ENCODE peak calls at places on chromosomes 6 and 20, in nine cellular contexts. U, K, S, Z, C, F, B, N and D are unnamed samples. For H3K4me1, the result is how much of the 10 kb centered on the place peaks cover.

GRCh38 chr20:21523398-21523868 is 9.6 kb upstream of the NKX2-2 start:
- DNase-seq in U (no peak), K (no peak), S (no peak), Z (no peak), C (no peak), F (no peak), B (no peak), N (no peak), D (no peak)

GRCh38 chr6:38593419-38593818 is 46.3 kb downstream of the BTBD9 start:
- DNase-seq in U (no peak), K (no peak), S (no peak), Z (no peak), C (no peak), F (no peak), B (no peak), N (no peak), D (no peak)

GRCh38 chr6:331622-332521 is 39.6 kb downstream of the DUSP22 start:
- DNase-seq in U (no peak), K (no peak), S (no peak), Z (no peak), C (peak), F (no peak), B (no peak), N (no peak), D (peak)

GRCh38 chr6:142680308-142680707 is 264.7 kb downstream of the HIVEP2 start:
- DNase-seq in U (no peak), K (no peak), S (no peak), Z (no peak), C (peak), F (no peak), B (no peak), N (no peak), D (no peak)

GRCh38 chr6:49406241-49406970 is 56.6 kb downstream of the MMUT start:
- DNase-seq in U (no peak), K (no peak), S (peak), Z (no peak), C (no peak), F (no peak), B (no peak), N (no peak), D (no peak)

GRCh38 chr20:33868042-33868441 is 56.9 kb downstream of the CHMP4B start:
- DNase-seq in U (no peak), K (no peak), S (no peak), Z (no peak), C (no peak), F (no peak), B (no peak), N (no peak), D (no peak)

GRCh38 chr6:145668844-145669243 is 66.5 kb downstream of the EPM2A start:
- DNase-seq in U (no peak), K (no peak), S (no peak), Z (no peak), C (no peak), F (no peak), B (no peak), N (no peak), D (no peak)

GRCh38 chr6:2803731-2804429 is 37.8 kb downstream of the SERPINB1 start:
- DNase-seq in U (no peak), K (no peak), S (no peak), Z (no peak), C (no peak), F (no peak), B (no peak), N (no peak), D (no peak)

GRCh38 chr20:63140683-63141433 is 75.1 kb downstream of the YTHDF1 start:
- DNase-seq in U (no peak), K (no peak), S (no peak), Z (no peak), C (peak), F (no peak), B (no peak), N (no peak), D (peak)

GRCh38 chr20:18224968-18225568 is 63.3 kb upstream of the ZNF133 start:
- DNase-seq in U (peak), K (peak), S (peak), Z (peak), C (peak), F (no peak), B (no peak), N (peak), D (no peak)

GRCh38 chr20:50172347-50173013 is 18.1 kb upstream of the CEBPB start:
- DNase-seq in U (no peak), K (peak), S (peak), Z (peak), C (peak), F (peak), B (peak), N (no peak), D (peak)

GRCh38 chr20:35698298-35699126 is 640 bp downstream of the NFS1 start:
- DNase-seq in U (peak), K (no peak), S (peak), Z (peak), C (no peak), F (no peak), B (peak), N (no peak), D (no peak)

GRCh38 chr6:157823523-157824370 is 701 bp downstream of the SNX9 start:
- DNase-seq in U (peak), K (peak), S (peak), Z (peak), C (peak), F (peak), B (peak), N (no peak), D (peak)

GRCh38 chr6:89948876-89949275 is 54.6 kb downstream of the GJA10 start:
- DNase-seq in U (no peak), K (no peak), S (no peak), Z (no peak), C (no peak), F (no peak), B (no peak), N (no peak), D (no peak)

GRCh38 chr6:144749263-144749662 is 464.1 kb downstream of the UTRN start:
- DNase-seq in U (no peak), K (no peak), S (no peak), Z (no peak), C (no peak), F (no peak), B (no peak), N (no peak), D (no peak)

GRCh38 chr6:33108307-33108706 is 32.5 kb downstream of the HLA-DPB1 start:
- DNase-seq in U (no peak), K (no peak), S (no peak), Z (no peak), C (no peak), F (no peak), B (no peak), N (no peak), D (no peak)

GRCh38 chr6:83884523-83884922 is 25.0 kb downstream of the CYB5R4 start:
- DNase-seq in U (no peak), K (no peak), S (peak), Z (peak), C (no peak), F (no peak), B (peak), N (no peak), D (no peak)

GRCh38 chr6:60670036-60670435 is 1616.0 kb downstream of the KHDRBS2 start:
- DNase-seq in U (no peak), K (no peak), S (no peak), Z (no peak), C (no peak), F (no peak), B (no peak), N (no peak), D (no peak)

GRCh38 chr6:45272626-45273025 is 55.5 kb upstream of the RUNX2 start:
- DNase-seq in U (no peak), K (no peak), S (no peak), Z (no peak), C (no peak), F (no peak), B (no peak), N (no peak), D (no peak)

GRCh38 chr6:81911446-81911845 is 159.0 kb upstream of the TENT5A start:
- DNase-seq in U (no peak), K (no peak), S (no peak), Z (no peak), C (no peak), F (no peak), B (no peak), N (no peak), D (no peak)

GRCh38 chr6:73076211-73076610 is 149.1 kb downstream of the KHDC1L start:
- DNase-seq in U (no peak), K (no peak), S (no peak), Z (no peak), C (no peak), F (no peak), B (no peak), N (no peak), D (no peak)

GRCh38 chr20:31549513-31549880 is 35.3 kb downstream of the HM13 start:
- DNase-seq in U (no peak), K (no peak), S (no peak), Z (no peak), C (no peak), F (no peak), B (peak), N (no peak), D (no peak)

GRCh38 chr6:155706806-155707205 is 251.2 kb upstream of the NOX3 start:
- DNase-seq in U (no peak), K (no peak), S (no peak), Z (no peak), C (no peak), F (no peak), B (no peak), N (no peak), D (no peak)

GRCh38 chr20:40983898-40984297 is 44.7 kb upstream of the TOP1 start:
- DNase-seq in U (no peak), K (no peak), S (no peak), Z (no peak), C (no peak), F (no peak), B (no peak), N (no peak), D (no peak)

GRCh38 chr20:61647741-61648140 is 395.7 kb downstream of the CDH4 start:
- DNase-seq in U (no peak), K (no peak), S (no peak), Z (no peak), C (no peak), F (no peak), B (no peak), N (no peak), D (no peak)

GRCh38 chr20:1415667-1416468 is 23.0 kb upstream of the FKBP1A start:
- DNase-seq in U (no peak), K (no peak), S (no peak), Z (peak), C (no peak), F (no peak), B (peak), N (no peak), D (no peak)

GRCh38 chr20:42254673-42255072 is 636.5 kb upstream of the CHD6 start:
- DNase-seq in U (no peak), K (no peak), S (no peak), Z (no peak), C (no peak), F (no peak), B (no peak), N (no peak), D (no peak)

GRCh38 chr6:41878246-41878645 is 16.9 kb downstream of the USP49 start:
- DNase-seq in U (no peak), K (no peak), S (no peak), Z (no peak), C (no peak), F (no peak), B (peak), N (no peak), D (no peak)

GRCh38 chr6:16555550-16555949 is 205.7 kb downstream of the ATXN1 start:
- DNase-seq in U (no peak), K (no peak), S (no peak), Z (no peak), C (no peak), F (no peak), B (no peak), N (no peak), D (no peak)

GRCh38 chr6:30810813-30811329 is 66.5 kb upstream of the IER3 start:
- DNase-seq in U (no peak), K (no peak), S (no peak), Z (no peak), C (no peak), F (no peak), B (peak), N (no peak), D (no peak)

GRCh38 chr20:56995635-56996075 is 270.8 kb downstream of the BMP7 start:
- DNase-seq in U (peak), K (no peak), S (peak), Z (peak), C (no peak), F (no peak), B (peak), N (no peak), D (no peak)

GRCh38 chr6:35061651-35062410 is 79.3 kb downstream of the TCP11 start:
- DNase-seq in U (no peak), K (no peak), S (no peak), Z (no peak), C (no peak), F (no peak), B (no peak), N (no peak), D (no peak)

GRCh38 chr6:107173779-107174178 is 58.5 kb upstream of the BEND3 start:
- DNase-seq in U (no peak), K (no peak), S (no peak), Z (no peak), C (no peak), F (no peak), B (peak), N (no peak), D (no peak)

GRCh38 chr6:107606407-107606806 is 116.5 kb downstream of the SOBP start:
- DNase-seq in U (no peak), K (no peak), S (peak), Z (no peak), C (no peak), F (no peak), B (no peak), N (no peak), D (no peak)

GRCh38 chr6:168452685-168453377 is 11.8 kb downstream of the SMOC2 start:
- DNase-seq in U (no peak), K (peak), S (no peak), Z (no peak), C (peak), F (no peak), B (peak), N (no peak), D (no peak)

DNA sequence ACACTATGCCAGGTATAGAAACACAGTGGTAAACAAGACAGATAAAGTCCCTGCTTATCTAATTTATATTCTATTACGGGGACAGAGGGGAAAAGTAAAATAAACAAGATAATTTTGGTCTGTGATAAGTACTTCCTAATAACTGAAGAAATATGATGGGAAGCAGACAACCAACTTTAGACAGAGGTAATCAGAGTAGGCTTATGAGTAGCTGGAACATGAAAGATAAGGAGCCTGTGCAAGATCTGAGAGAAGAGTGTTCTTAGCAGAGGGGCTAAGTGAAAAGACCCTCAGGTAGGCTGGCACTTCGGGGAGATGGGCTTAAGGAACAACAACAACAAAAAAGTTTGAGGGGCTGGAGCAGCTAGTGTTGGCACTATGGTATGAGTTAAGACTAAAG is 4.1 kb downstream of the RNF8 start:
- DNase-seq in U (no peak), K (no peak), S (no peak), Z (no peak), C (no peak), F (no peak), B (no peak), N (no peak), D (no peak)
- H3K4me1 ChIP-seq in U (under half), K (under half), S (under half), Z (under half), C (under half), F (under half), B (under half), N (under half), D (under half)

DNA sequence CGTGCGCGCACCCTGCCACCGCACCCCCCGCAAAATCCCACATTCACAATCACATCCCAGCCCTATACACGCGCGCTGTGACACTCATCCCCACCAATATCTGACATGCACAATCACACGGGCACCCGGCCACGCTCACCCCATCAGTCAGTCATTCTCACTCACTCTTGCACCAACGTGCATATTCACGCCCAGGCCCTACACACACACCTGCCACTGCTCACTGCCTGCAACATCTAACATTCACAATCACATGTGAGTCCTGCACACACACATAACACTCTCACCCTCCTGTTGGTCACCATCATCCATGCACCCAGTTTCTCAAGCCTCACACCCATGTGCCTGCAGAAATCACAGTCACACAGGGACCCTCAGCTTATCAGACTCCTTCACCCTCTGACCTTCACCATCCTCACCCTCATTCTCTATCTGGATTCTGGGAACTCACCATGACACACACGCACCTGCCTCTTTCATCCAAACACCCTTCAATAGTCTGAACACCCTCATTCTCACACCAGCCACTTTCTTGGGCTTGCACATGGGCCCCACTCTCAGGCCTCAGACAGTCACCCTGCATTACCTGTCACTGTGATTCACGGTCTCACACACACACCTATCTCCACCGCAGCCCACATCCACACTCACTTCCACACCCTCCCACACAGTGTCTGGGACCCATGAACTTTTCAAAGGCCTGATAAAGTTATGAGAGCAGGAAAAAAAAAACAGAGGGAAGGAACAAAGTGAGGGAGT is 748 bp upstream of the ATP9A start:
- DNase-seq in U (peak), K (peak), S (no peak), Z (no peak), C (no peak), F (no peak), B (no peak), N (no peak), D (peak)
- H3K4me3 ChIP-seq in U (peak), K (no peak), S (no peak), Z (peak), C (peak), F (no peak), B (peak), N (peak), D (peak)

DNA sequence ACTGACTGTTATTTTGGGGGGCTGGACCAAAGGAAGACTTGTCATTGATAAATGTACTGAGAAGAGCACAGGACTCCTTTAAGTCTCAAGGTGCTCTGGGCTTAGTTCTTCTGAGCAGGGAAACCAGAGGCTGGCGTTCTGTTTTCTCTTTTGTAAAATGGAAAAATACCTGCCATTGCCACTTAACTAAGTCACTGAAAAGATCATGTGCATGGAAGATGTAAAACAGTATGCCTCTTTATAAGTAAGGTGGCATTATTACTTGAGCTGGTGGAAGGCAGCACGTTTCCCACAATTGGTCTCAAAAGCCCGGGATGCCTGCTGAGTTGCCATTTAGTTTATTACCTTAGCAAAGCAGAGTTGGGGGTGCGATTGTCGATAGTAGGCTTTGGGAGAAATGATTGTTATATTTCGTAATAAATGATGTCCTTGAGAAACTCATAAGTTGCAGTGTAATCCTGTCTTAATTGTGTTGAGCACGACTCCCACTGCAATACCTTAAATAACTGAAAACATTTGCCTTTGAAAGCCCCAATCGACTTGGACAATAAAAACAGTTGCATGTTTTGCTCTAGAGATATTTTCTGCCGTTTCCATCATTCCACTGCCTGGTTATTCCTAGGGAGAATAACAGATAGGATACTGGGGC is 3.6 kb downstream of the JARID2 start:
- DNase-seq in U (peak), K (no peak), S (peak), Z (no peak), C (no peak), F (no peak), B (no peak), N (no peak), D (no peak)
- H3K4me1 ChIP-seq in U (under half), K (under half), S (under half), Z (under half), C (under half), F (under half), B (under half), N (under half), D (under half)

DNA sequence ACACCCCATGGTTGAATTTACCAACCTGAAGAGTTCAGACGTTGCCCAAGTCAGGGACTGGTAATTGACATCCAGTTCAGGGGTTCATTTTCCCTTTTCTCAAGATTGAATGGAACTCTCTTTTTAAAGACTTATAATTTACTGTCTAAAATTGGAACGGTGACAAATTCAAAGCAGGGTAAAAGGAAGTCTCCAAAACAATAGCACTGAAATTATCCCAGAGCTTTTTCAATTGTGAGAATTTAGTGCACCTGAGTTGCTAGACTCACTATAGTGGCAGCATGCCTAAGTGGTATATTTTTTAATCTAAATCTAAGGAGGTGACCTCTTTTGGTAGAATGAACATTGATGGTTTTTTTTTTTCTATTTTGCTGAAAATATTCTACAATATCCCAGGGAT is 90.9 kb upstream of the PREP start:
- DNase-seq in U (no peak), K (no peak), S (no peak), Z (no peak), C (no peak), F (no peak), B (no peak), N (no peak), D (no peak)
- H3K4me3 ChIP-seq in U (no peak), K (no peak), S (no peak), Z (no peak), C (no peak), F (no peak), B (no peak), N (no peak), D (no peak)